ENCODE peak calls at places on chromosomes 5 and 9, in eight cellular contexts. P is cardiac muscle cell, L is GM13977, I is heart right ventricle, M is A549, N is AG10803, V is foreskin keratinocyte, K is epithelial cell of esophagus. E is an unnamed sample.

GRCh38 chr9:14924821-14925220 is 14.6 kb upstream of the FREM1 start:
- DNase-seq in P (no peak), L (no peak), I (no peak), M (no peak), N (peak; percentile 82), V (peak; percentile 6), K (peak; percentile 16), E (no peak)

GRCh38 chr5:151026088-151026487 is 5.7 kb downstream of the GPX3 start:
- DNase-seq in P (no peak), L (no peak), I (no peak), M (no peak), N (no peak), V (no peak), K (no peak), E (no peak)

GRCh38 chr9:757246-757881 is 84.1 kb upstream of the DMRT1 start:
- DNase-seq in P (peak; percentile 64), L (peak; percentile 42), I (no peak), M (no peak), N (peak; percentile 63), V (no peak), K (peak; percentile 65), E (no peak)

GRCh38 chr5:128681764-128682664 is 144.0 kb upstream of the FBN2 start:
- DNase-seq in P (peak; percentile 8), L (no peak), I (no peak), M (no peak), N (no peak), V (peak; percentile 47), K (peak; percentile 79), E (no peak)

GRCh38 chr9:126709241-126709640 is 95.5 kb downstream of the LMX1B start:
- DNase-seq in P (no peak), L (no peak), I (no peak), M (no peak), N (no peak), V (no peak), K (no peak), E (no peak)

GRCh38 chr5:74209566-74209965 is 431.0 kb downstream of the ENC1 start:
- DNase-seq in P (no peak), L (no peak), I (no peak), M (no peak), N (peak; percentile 51), V (no peak), K (no peak), E (no peak)

GRCh38 chr9:86413966-86414880 is 60.0 kb upstream of the TUT7 start:
- DNase-seq in P (peak; percentile 26), L (peak; percentile 27), I (no peak), M (no peak), N (peak; percentile 51), V (peak; percentile 25), K (peak; percentile 41), E (no peak)

GRCh38 chr5:109619661-109620060 is 70.1 kb upstream of the MAN2A1 start:
- DNase-seq in P (no peak), L (no peak), I (no peak), M (no peak), N (no peak), V (no peak), K (no peak), E (no peak)

GRCh38 chr5:111197523-111197922 is 26.7 kb upstream of the CAMK4 start:
- DNase-seq in P (peak; percentile 30), L (no peak), I (peak; percentile 12), M (no peak), N (peak; percentile 1), V (no peak), K (no peak), E (no peak)

GRCh38 chr9:117135481-117135880 is 279.4 kb downstream of the ASTN2 start:
- DNase-seq in P (peak; percentile 39), L (no peak), I (no peak), M (no peak), N (no peak), V (no peak), K (no peak), E (no peak)

GRCh38 chr5:73312872-73313510 is 135.6 kb downstream of the FOXD1 start:
- DNase-seq in P (no peak), L (no peak), I (no peak), M (no peak), N (peak; percentile 56), V (no peak), K (no peak), E (no peak)

GRCh38 chr5:159581502-159582249 is 251.4 kb upstream of the IL12B start:
- DNase-seq in P (peak; percentile 25), L (no peak), I (no peak), M (peak; percentile 77), N (peak; percentile 95), V (peak; percentile 91), K (peak; percentile 95), E (no peak)

GRCh38 chr9:111356567-111357244 is 26.7 kb upstream of the OR2K2 start:
- DNase-seq in P (peak; percentile 5), L (no peak), I (no peak), M (peak; percentile 79), N (peak; percentile 87), V (peak; percentile 79), K (peak; percentile 84), E (no peak)

GRCh38 chr5:36052542-36052941 is 14.1 kb downstream of the UGT3A2 start:
- DNase-seq in P (no peak), L (no peak), I (no peak), M (no peak), N (no peak), V (peak; percentile 55), K (peak; percentile 17), E (no peak)

GRCh38 chr5:16735092-16735970 is 118.5 kb upstream of the RETREG1 start:
- DNase-seq in P (no peak), L (no peak), I (no peak), M (no peak), N (no peak), V (no peak), K (no peak), E (no peak)

GRCh38 chr5:16736158-16736994 is 119.6 kb upstream of the RETREG1 start:
- DNase-seq in P (peak; percentile 10), L (no peak), I (no peak), M (no peak), N (peak; percentile 78), V (peak; percentile 80), K (peak; percentile 94), E (peak; percentile 43)

GRCh38 chr5:16740046-16740445 is 123.2 kb upstream of the RETREG1 start:
- DNase-seq in P (no peak), L (no peak), I (no peak), M (no peak), N (no peak), V (no peak), K (no peak), E (no peak)

GRCh38 chr5:16737173-16737572 is 120.4 kb upstream of the RETREG1 start:
- DNase-seq in P (no peak), L (no peak), I (no peak), M (no peak), N (no peak), V (no peak), K (no peak), E (no peak)

GRCh38 chr5:16737620-16738364 is 121.0 kb upstream of the RETREG1 start:
- DNase-seq in P (peak; percentile 10), L (no peak), I (no peak), M (no peak), N (no peak), V (no peak), K (no peak), E (no peak)
- TF ChIP-seq CTCF in P (no peak), L (no peak), I (no peak), M (no peak), N (no peak), V (no peak), K (no peak), E (no peak)

GRCh38 chr5:133996683-133997252 is 8.0 kb downstream of the VDAC1 start:
- DNase-seq in P (no peak), L (no peak), I (no peak), M (no peak), N (no peak), V (no peak), K (no peak), E (no peak)
- TF ChIP-seq CTCF in P (peak; percentile 68), L (peak; percentile 70), I (peak; percentile 44), M (peak; percentile 58), N (peak; percentile 51), V (peak; percentile 58), K (peak; percentile 61), E (peak; percentile 59)

DNA sequence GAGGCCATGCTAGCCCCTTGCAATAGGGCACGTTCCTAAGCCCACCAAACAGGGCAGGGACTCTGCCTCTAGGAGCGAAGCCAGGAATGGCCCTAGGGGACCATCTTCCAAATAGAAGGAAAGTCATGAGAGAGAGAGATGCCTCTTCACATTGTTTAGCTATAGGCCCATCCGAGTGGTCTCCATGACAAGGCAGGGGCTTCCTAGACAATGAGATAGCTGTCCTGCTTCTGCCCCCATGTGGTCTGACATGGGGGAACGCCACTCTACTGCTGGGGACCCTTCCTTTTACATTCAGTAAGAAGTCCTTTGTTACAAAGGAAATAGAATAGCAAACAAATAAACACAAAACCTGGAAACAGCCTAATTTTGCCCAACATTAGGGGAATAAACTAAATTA is 17.9 kb upstream of the KIF4B start:
- DNase-seq in P (no peak), L (no peak), I (no peak), M (no peak), N (no peak), V (no peak), K (no peak), E (no peak)
- TF ChIP-seq CTCF in P (no peak), L (no peak), I (no peak), M (no peak), N (no peak), V (peak; percentile 8), K (no peak), E (no peak)

GRCh38 chr9:72465602-72466001 is 55.8 kb upstream of the TMC1 start:
- DNase-seq in P (no peak), L (no peak), I (no peak), M (no peak), N (no peak), V (no peak), K (peak; percentile 79), E (no peak)
- TF ChIP-seq CTCF in P (no peak), L (no peak), I (no peak), M (no peak), N (no peak), V (no peak), K (no peak), E (no peak)

GRCh38 chr9:3903906-3904305 is 378.1 kb upstream of the RFX3 start:
- DNase-seq in P (no peak), L (no peak), I (no peak), M (no peak), N (no peak), V (no peak), K (no peak), E (no peak)

GRCh38 chr9:3909966-3910650 is 384.3 kb upstream of the RFX3 start:
- DNase-seq in P (no peak), L (no peak), I (no peak), M (no peak), N (peak; percentile 25), V (no peak), K (no peak), E (no peak)

GRCh38 chr9:3908731-3909130 is 382.9 kb upstream of the RFX3 start:
- DNase-seq in P (no peak), L (no peak), I (no peak), M (no peak), N (peak; percentile 38), V (no peak), K (no peak), E (no peak)

GRCh38 chr9:3903273-3903672 is 377.5 kb upstream of the RFX3 start:
- DNase-seq in P (no peak), L (no peak), I (no peak), M (no peak), N (no peak), V (no peak), K (no peak), E (no peak)

GRCh38 chr9:3906437-3907213 is 380.8 kb upstream of the RFX3 start:
- DNase-seq in P (no peak), L (no peak), I (no peak), M (peak; percentile 12), N (peak; percentile 89), V (peak; percentile 84), K (peak; percentile 91), E (no peak)
- TF ChIP-seq CTCF in P (peak; percentile 28), L (no peak), I (no peak), M (no peak), N (no peak), V (no peak), K (peak; percentile 16), E (no peak)

E was measured in progenitor cell of endocrine pancreas.